ENCODE peak calls at places on chromosome 15, in ten cellular contexts. T is A549, Q is sigmoid colon, B is transverse colon, F is K562, O is ovary, V is HepG2, C is tibial nerve, K is SK-N-SH, N is suprapubic skin. W is an unnamed sample.

GRCh38 chr15:31081568-31082250 is 19.8 kb downstream of the TRPM1 start:
- DNase-seq in V (no peak), B (peak; percentile 26), K (no peak), T (no peak), Q (no peak), F (no peak), O (no peak), N (no peak), C (no peak), W (peak; percentile 88)

GRCh38 chr15:62740141-62741004 is 302.2 kb upstream of the TPM1 start:
- DNase-seq in V (no peak), T (peak; percentile 12), K (peak; percentile 24), C (no peak), N (no peak), O (no peak), Q (no peak), F (no peak), B (no peak), W (no peak)

GRCh38 chr15:58924326-58924725 is 9.2 kb downstream of the SLTM start:
- DNase-seq in K (no peak), O (no peak), F (no peak), T (no peak), B (no peak), V (no peak), Q (no peak), C (no peak), N (no peak), W (no peak)

GRCh38 chr15:29242466-29243242 is 27.0 kb downstream of the NSMCE3 start:
- DNase-seq in O (no peak), V (no peak), K (no peak), N (no peak), B (no peak), Q (no peak), T (no peak), F (no peak), C (no peak), W (no peak)

GRCh38 chr15:60945196-60945595 is 283.9 kb downstream of the RORA start:
- DNase-seq in Q (peak; percentile 80), F (no peak), N (peak; percentile 70), K (peak; percentile 87), V (no peak), B (peak; percentile 11), C (no peak), O (no peak), T (no peak), W (peak; percentile 91)

GRCh38 chr15:87227846-87228245 is 1028.7 kb downstream of the NTRK3 start:
- DNase-seq in B (no peak), F (no peak), O (no peak), T (no peak), K (no peak), N (no peak), C (no peak), V (no peak), Q (no peak), W (no peak)

GRCh38 chr15:89138999-89139612 is 50.9 kb downstream of the ABHD2 start:
- DNase-seq in F (no peak), T (no peak), Q (no peak), C (no peak), B (no peak), V (peak; percentile 47), O (no peak), N (no peak), K (no peak), W (no peak)

GRCh38 chr15:64045774-64046346 is 425 bp downstream of the DAPK2 start:
- DNase-seq in K (peak; percentile 89), F (no peak), V (no peak), C (no peak), O (peak; percentile 48), T (no peak), Q (no peak), B (peak; percentile 29), N (no peak), W (peak; percentile 27)

GRCh38 chr15:57503911-57504598 is 87.6 kb upstream of the MYZAP start:
- DNase-seq in K (peak; percentile 37), Q (no peak), F (no peak), T (no peak), O (peak; percentile 55), N (no peak), B (no peak), V (no peak), C (no peak), W (no peak)

GRCh38 chr15:65509321-65509720 is 8.2 kb downstream of the DPP8 start:
- DNase-seq in K (no peak), V (no peak), O (no peak), B (no peak), Q (no peak), N (no peak), C (no peak), F (no peak), T (no peak), W (no peak)

GRCh38 chr15:57541805-57542504 is 49.7 kb upstream of the MYZAP start:
- DNase-seq in O (peak; percentile 70), Q (peak; percentile 77), V (peak; percentile 44), F (peak; percentile 46), N (no peak), K (peak; percentile 68), C (peak; percentile 70), B (peak; percentile 80), T (peak; percentile 77), W (peak; percentile 72)

GRCh38 chr15:43134157-43134637 is 811 bp downstream of the TMEM62 start:
- DNase-seq in F (peak; percentile 22), O (no peak), B (no peak), K (peak; percentile 40), V (no peak), N (no peak), T (no peak), C (no peak), Q (no peak), W (no peak)

GRCh38 chr15:60635507-60636352 is 156.8 kb upstream of the ICE2 start:
- DNase-seq in F (no peak), O (no peak), V (no peak), B (no peak), K (no peak), N (no peak), C (no peak), T (no peak), Q (no peak), W (no peak)

GRCh38 chr15:29666241-29666640 is 156.0 kb downstream of the TJP1 start:
- DNase-seq in N (no peak), B (no peak), Q (no peak), V (no peak), F (no peak), O (no peak), T (no peak), K (no peak), C (no peak), W (no peak)

GRCh38 chr15:39669671-39670070 is 88.8 kb downstream of the THBS1 start:
- DNase-seq in K (no peak), F (no peak), B (no peak), T (no peak), V (no peak), O (no peak), N (no peak), C (no peak), Q (no peak), W (no peak)

GRCh38 chr15:50542051-50542450 is 4.4 kb downstream of the USP50 start:
- DNase-seq in B (no peak), Q (no peak), V (peak; percentile 11), N (no peak), K (no peak), T (no peak), O (no peak), F (no peak), C (no peak), W (no peak)

GRCh38 chr15:81288040-81288439 is 35.9 kb downstream of the STARD5 start:
- DNase-seq in N (peak; percentile 38), V (no peak), O (no peak), B (peak; percentile 3), K (no peak), T (no peak), Q (no peak), F (no peak), C (no peak), W (no peak)

DNA sequence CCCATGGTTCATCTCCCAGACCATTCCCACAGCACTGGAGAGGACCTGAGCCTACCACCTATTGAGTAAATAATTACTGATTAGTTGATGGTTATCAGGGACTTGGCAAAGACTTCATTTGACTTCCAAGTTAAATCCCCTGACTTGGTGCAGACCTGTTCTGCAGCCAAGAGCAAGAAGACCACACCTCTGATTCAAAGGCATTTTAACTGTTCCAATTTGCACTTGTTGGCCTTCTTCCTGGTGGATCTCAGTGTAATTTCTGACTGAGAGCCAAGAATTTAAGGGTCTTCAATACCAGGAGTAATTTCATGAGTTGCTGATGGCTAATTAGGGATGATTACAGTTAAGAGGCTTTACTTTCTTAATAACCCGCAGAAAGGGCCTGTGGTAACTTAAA is 24.0 kb downstream of the THSD4 start:
- DNase-seq in F (no peak), Q (no peak), C (no peak), T (no peak), O (no peak), N (no peak), V (no peak), K (no peak), B (no peak), W (no peak)
- TF ChIP-seq EP300 in F (no peak), Q (no peak), C (no peak), T (no peak), O (no peak), N (no peak), V (no peak), K (no peak), B (no peak), W (no peak)

DNA sequence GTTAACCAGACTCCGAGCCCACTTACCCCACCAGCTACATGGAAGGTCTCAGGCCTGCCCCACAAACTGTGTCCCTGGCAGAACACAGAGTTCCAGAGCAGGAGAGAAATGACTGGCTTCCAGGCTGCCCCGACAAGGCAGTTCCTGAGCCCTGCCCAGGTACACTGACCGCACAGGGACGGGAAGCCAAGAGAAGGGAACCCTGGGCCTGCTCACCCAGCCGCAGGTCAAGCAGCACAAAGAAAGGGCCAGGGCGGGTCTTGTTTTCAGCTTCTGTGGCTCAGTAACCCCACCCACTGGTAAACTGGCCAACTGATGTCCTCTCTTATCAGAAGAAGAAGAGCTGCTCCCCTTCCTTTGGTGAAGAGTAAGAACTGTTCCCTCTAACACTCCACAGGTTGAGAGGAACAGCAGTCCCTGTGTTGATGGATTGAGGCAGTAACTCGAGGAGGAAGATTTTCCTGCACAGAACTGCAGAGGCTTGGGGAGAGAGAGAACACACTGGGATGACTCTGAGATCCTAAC is 68.4 kb downstream of the CRTC3 start:
- DNase-seq in N (no peak), T (peak; percentile 56), C (peak; percentile 51), V (peak; percentile 40), F (peak; percentile 88), K (no peak), Q (peak; percentile 74), O (peak; percentile 57), B (peak; percentile 79), W (peak; percentile 79)
- TF ChIP-seq CTCF in N (no peak), T (peak; percentile 21), C (peak; percentile 18), V (peak; percentile 65), F (peak; percentile 66), K (no peak), Q (no peak), O (no peak), B (peak; percentile 16), W (no peak)

GRCh38 chr15:73800662-73801345 is 47.7 kb upstream of the INSYN1 start:
- DNase-seq in F (no peak), V (no peak), K (no peak), C (no peak), T (peak; percentile 55), Q (peak; percentile 69), B (no peak), N (no peak), O (peak; percentile 47), W (no peak)
- TF ChIP-seq EP300 in F (no peak), V (no peak), K (no peak), C (no peak), T (no peak), Q (no peak), B (no peak), N (no peak), O (no peak), W (no peak)

GRCh38 chr15:68794869-68795268 is 25.8 kb downstream of the ANP32A start:
- DNase-seq in Q (peak; percentile 63), O (no peak), B (no peak), T (no peak), F (no peak), C (no peak), K (no peak), V (peak; percentile 20), N (no peak), W (no peak)
- TF ChIP-seq CTCF in Q (no peak), O (no peak), B (peak; percentile 23), T (no peak), F (no peak), C (no peak), K (no peak), V (no peak), N (no peak), W (no peak)

W was measured in stomach.